ENCODE peak calls at places on chromosomes 12 and 14, in five cellular contexts. D is activated naive CD4-positive, alpha-beta T cell; I is GM06990; A is A549; X is left lobe of liver. E is an unnamed sample.

GRCh38 chr12:101552277-101552676 is 42.5 kb upstream of the MYBPC1 start:
- DNase-seq in D (no peak), I (no peak), A (no peak), X (no peak), E (peak; percentile 76)

GRCh38 chr12:55847603-55848329 is 5.0 kb upstream of the MMP19 start:
- DNase-seq in D (no peak), I (no peak), A (no peak), X (peak; percentile 58), E (peak; percentile 97)

GRCh38 chr12:131091413-131091975 is 137.8 kb downstream of the ADGRD1 start:
- DNase-seq in D (no peak), I (no peak), A (no peak), X (peak; percentile 21), E (no peak)

GRCh38 chr12:102816816-102817434 is 100.1 kb downstream of the PAH start:
- DNase-seq in D (no peak), I (no peak), A (peak; percentile 15), X (no peak), E (no peak)

GRCh38 chr12:30805959-30806358 is 51.2 kb upstream of the CAPRIN2 start:
- DNase-seq in D (no peak), I (no peak), A (no peak), X (no peak), E (no peak)

GRCh38 chr14:67943947-67944346 is 124.4 kb downstream of the RAD51B start:
- DNase-seq in D (no peak), I (peak; percentile 21), A (peak; percentile 44), X (peak; percentile 58), E (no peak)

GRCh38 chr14:34199585-34199984 is 248.7 kb upstream of the EGLN3 start:
- DNase-seq in D (no peak), I (no peak), A (no peak), X (no peak), E (no peak)

GRCh38 chr12:27975222-27976136 is 2.9 kb upstream of the PTHLH start:
- DNase-seq in D (no peak), I (no peak), A (no peak), X (no peak), E (no peak)

GRCh38 chr14:90774316-90774715 is 41.9 kb downstream of the TTC7B start:
- DNase-seq in D (no peak), I (no peak), A (no peak), X (no peak), E (peak; percentile 50)

GRCh38 chr12:6215120-6215807 is 15.1 kb downstream of the CD9 start:
- DNase-seq in D (no peak), I (no peak), A (peak; percentile 43), X (no peak), E (no peak)

GRCh38 chr12:40684986-40685385 is 7.3 kb upstream of the CNTN1 start:
- DNase-seq in D (no peak), I (no peak), A (no peak), X (no peak), E (no peak)

GRCh38 chr14:75294649-75295033 is 16.0 kb downstream of the FOS start:
- DNase-seq in D (no peak), I (no peak), A (peak; percentile 47), X (no peak), E (no peak)

GRCh38 chr14:102824832-102825231 is 47.6 kb downstream of the TRAF3 start:
- DNase-seq in D (no peak), I (no peak), A (no peak), X (peak; percentile 85), E (no peak)

GRCh38 chr12:96263449-96263902 is 69.3 kb downstream of the ELK3 start:
- DNase-seq in D (no peak), I (no peak), A (no peak), X (peak; percentile 82), E (no peak)